ENCODE peak calls at places on chromosomes 11 and 22, in seven cellular contexts. O is GM23338, B is thoracic aorta, Y is Panc1, D is endodermal cell, R is kidney, J is right lobe of liver. G is an unnamed sample.
A peak's percentile ranks its signal among the peaks of the same experiment; 100 is the strongest.

GRCh38 chr11:77082838-77083552 is 16.2 kb downstream of the CAPN5 start:
- DNase-seq in O (no peak), B (no peak), Y (no peak), D (no peak), R (peak; percentile 88), J (no peak), G (peak; percentile 56)

GRCh38 chr22:35505394-35506258 is 35.0 kb upstream of the RASD2 start:
- DNase-seq in O (no peak), B (no peak), Y (no peak), D (no peak), R (no peak), J (no peak), G (no peak)

GRCh38 chr11:70073881-70074371 is 4.2 kb upstream of the ANO1 start:
- DNase-seq in O (peak; percentile 41), B (no peak), Y (no peak), D (peak; percentile 74), R (no peak), J (no peak), G (no peak)

GRCh38 chr22:36577019-36577418 is 48.1 kb upstream of the EIF3D start:
- DNase-seq in O (no peak), B (no peak), Y (peak; percentile 68), D (peak; percentile 29), R (no peak), J (no peak), G (no peak)

GRCh38 chr22:31093090-31093850 is 12.2 kb downstream of the SMTN start:
- DNase-seq in O (no peak), B (no peak), Y (no peak), D (peak; percentile 38), R (no peak), J (no peak), G (no peak)

GRCh38 chr11:123560001-123560400 is 94.4 kb downstream of the SCN3B start:
- DNase-seq in O (peak; percentile 62), B (no peak), Y (no peak), D (no peak), R (peak; percentile 90), J (no peak), G (no peak)

GRCh38 chr11:74926304-74927030 is 22.4 kb downstream of the XRRA1 start:
- DNase-seq in O (no peak), B (no peak), Y (no peak), D (no peak), R (no peak), J (no peak), G (no peak)

GRCh38 chr22:23773247-23774113 is 831 bp downstream of the MMP11 start:
- DNase-seq in O (peak; percentile 61), B (no peak), Y (no peak), D (peak; percentile 69), R (no peak), J (no peak), G (no peak)

GRCh38 chr11:28140689-28141455 is 32.7 kb downstream of the METTL15 start:
- DNase-seq in O (no peak), B (no peak), Y (no peak), D (no peak), R (no peak), J (no peak), G (no peak)

GRCh38 chr11:66420671-66421476 is at the start of gene NPAS4:
- DNase-seq in O (peak; percentile 74), B (no peak), Y (no peak), D (no peak), R (peak; percentile 63), J (no peak), G (no peak)

DNA sequence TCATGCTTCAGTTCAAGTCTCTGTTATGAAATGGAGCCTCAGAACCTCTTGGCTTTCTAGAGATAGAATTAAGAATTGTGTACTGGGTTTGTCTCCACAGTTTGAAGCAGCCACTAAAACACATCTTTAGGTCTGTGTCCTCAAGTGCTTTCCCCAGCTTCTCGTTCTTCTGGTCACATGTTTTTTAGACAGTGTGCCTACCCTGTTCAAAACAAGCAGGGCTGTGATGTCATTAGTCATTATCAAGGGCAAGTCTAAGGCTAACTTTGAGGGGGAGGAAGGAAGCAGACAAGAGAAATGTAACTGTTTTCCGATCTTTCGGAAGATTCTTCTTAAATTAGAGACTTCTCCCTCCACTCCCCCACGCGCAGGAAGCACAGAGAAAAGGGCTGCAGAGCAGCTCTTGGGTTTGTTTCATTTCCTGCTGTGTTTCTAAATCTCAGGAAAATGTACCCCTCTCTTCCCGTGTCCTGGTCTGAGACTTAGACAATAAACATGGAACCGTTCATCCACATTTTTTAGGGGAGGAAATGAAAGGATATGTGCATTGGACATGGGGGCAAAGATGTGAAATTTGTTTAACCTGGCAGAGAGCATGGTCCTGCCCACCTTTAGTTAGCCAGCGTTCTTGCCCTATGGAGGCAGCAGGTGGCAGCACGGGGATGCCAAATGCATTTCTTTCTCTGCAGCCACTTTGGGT is 3.1 kb downstream of the AKIP1 start:
- DNase-seq in O (peak; percentile 78), B (no peak), Y (no peak), D (peak; percentile 87), R (no peak), J (no peak), G (no peak)
- H3K4me3 ChIP-seq in O (no peak overlapping the region), B (peak overlapping the region; percentile 58), Y (no peak overlapping the region), D (peak overlapping the region; percentile 66), R (peak overlapping the region; percentile 7), J (no peak overlapping the region), G (peak overlapping the region; percentile 24)

GRCh38 chr11:9802291-9802861 is 138.5 kb downstream of the SWAP70 start:
- DNase-seq in O (peak; percentile 48), B (no peak), Y (no peak), D (no peak), R (no peak), J (no peak), G (no peak)
- H3K27ac ChIP-seq in O (peak overlapping the region; percentile 96), B (peak overlapping the region; percentile 45), Y (peak overlapping the region; percentile 89), D (peak overlapping the region; percentile 1), R (no peak overlapping the region), J (no peak overlapping the region), G (no peak overlapping the region)

DNA sequence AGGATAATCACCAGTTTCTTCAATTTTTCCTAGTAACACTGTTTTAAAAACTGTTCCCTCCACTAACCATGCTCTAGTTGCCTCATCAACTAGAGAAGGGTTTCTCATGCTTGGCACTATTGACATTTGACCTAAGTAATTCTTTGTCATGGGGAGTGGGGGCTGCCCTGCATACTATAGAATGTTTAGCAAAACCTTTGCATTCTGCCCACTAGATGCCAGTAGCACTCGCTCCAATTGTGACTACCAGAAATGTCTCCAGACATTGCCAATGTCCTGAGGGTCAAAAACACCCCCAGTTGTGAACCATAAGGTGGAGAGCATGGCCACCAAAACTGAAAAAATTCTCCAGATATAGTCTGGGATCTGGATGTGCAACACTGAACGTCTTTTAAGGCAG is 27.6 kb upstream of the BMAL1 start:
- DNase-seq in O (peak; percentile 45), B (no peak), Y (no peak), D (no peak), R (no peak), J (no peak), G (no peak)
- TF ChIP-seq CTCF in O (peak; percentile 36), B (no peak), Y (peak; percentile 48), D (peak; percentile 47), R (no peak), J (no peak), G (peak; percentile 10)

DNA sequence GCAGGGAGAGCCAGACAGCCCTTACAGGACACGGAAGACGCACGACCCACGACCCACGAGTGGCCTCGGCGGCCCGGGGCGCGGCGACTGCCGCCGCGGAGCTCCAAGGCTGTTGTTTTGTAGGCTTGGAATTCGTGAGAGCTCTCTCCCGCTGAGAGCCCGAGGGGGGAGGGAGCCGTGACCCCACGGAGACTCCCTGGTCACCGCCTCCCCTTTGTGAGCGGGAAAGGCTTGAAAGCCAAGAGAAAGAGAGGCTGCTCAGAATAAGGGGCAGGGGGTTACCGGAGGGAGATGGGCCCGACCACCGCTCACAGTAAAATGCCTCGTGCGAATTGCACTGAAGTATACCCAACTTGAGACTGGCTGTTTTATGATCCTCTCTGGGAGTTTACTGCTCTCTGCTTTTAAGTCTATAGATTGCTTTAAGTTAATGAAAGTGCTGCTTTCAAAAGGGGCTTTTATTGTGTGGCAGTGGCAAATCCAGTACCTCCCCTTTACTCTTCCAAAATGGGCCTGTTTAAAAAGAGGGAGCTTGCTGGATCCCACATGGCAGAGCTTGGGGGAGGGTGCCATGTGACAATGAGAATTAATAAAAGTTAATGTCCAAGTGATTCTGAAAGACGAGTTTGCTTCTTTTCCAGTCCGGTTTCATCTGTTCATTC is 2.9 kb downstream of the PKNOX2 start:
- DNase-seq in O (peak; percentile 76), B (no peak), Y (no peak), D (peak; percentile 83), R (peak; percentile 87), J (no peak), G (no peak)
- H3K4me3 ChIP-seq in O (peak overlapping the region; percentile 80), B (peak overlapping the region; percentile 70), Y (no peak overlapping the region), D (peak overlapping the region; percentile 83), R (no peak overlapping the region), J (no peak overlapping the region), G (peak overlapping the region; percentile 59)

GRCh38 chr11:73384127-73384441 is 7.9 kb downstream of the RELT start:
- DNase-seq in O (no peak), B (no peak), Y (no peak), D (no peak), R (no peak), J (no peak), G (no peak)

GRCh38 chr11:73382747-73383146 is 6.5 kb downstream of the RELT start:
- DNase-seq in O (no peak), B (no peak), Y (no peak), D (no peak), R (no peak), J (no peak), G (no peak)

GRCh38 chr11:73382183-73382582 is 6.0 kb downstream of the RELT start:
- DNase-seq in O (no peak), B (no peak), Y (no peak), D (no peak), R (no peak), J (no peak), G (no peak)

GRCh38 chr11:73384531-73384870 is 8.3 kb downstream of the RELT start:
- DNase-seq in O (no peak), B (no peak), Y (no peak), D (no peak), R (no peak), J (no peak), G (no peak)

DNA sequence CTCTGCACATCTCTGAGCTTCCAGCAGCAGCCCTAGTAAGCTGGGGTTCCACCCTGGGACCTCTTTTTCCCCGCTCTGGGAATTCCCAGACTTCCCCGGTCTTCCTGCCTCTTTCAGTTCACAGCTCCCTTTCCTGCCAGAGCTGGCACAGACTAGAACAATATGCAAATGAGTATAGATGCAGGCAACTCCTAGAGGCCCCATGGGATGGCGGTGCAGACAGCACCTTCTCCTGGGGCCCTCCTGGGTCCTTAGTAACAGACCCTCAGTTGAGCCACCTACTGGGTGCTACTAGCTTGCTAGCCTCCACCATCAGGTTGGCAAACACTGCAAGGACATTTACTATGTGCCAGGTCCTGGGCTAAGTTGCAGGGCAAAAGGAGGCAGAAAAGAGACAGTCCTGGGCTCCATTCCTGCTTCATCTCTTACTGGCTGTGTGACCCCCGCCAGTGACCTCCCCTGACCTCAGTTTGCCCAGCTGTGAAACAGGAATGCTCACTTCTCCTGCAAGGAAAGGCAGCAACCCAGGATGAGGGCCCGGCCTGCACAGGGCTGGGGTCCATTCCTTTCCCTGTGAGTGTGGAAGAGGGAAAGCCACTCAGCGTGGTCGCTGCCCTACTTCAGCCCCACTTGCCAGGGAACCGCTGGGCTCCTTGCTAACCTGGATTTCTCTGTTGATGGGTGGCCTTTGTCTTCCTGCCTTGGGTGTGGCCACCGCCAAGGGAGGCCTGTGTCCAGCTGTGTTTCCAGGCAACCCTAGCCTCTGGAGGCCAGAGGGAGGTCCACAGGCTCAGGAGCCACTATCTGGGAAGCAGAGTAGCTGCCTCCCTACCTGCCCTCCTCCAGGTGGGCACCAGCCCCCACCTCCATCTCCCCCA is 7.3 kb downstream of the RELT start:
- DNase-seq in O (no peak), B (no peak), Y (no peak), D (no peak), R (no peak), J (no peak), G (no peak)
- H3K27ac ChIP-seq in O (no peak overlapping the region), B (no peak overlapping the region), Y (no peak overlapping the region), D (no peak overlapping the region), R (peak overlapping the region; percentile 4), J (no peak overlapping the region), G (peak overlapping the region; percentile 81)

GRCh38 chr11:61830318-61831105 is 2.4 kb downstream of the FADS2 start:
- DNase-seq in O (no peak), B (no peak), Y (no peak), D (no peak), R (no peak), J (no peak), G (no peak)
- TF ChIP-seq CTCF in O (no peak), B (no peak), Y (no peak), D (no peak), R (no peak), J (no peak), G (no peak)

G was measured in lower lobe of right lung.